ENCODE peak calls at places on chromosome 12, in nine cellular contexts. A, C, J, F, Y, T, W, N and X are unnamed samples.

GRCh38 chr12:50353869-50354593 is 42.4 kb downstream of the FAM186A start:
- DNase-seq in A (no peak), F (no peak), N (no peak), Y (peak; percentile 10), W (no peak), T (no peak), J (no peak), C (no peak), X (no peak)

GRCh38 chr12:61521258-61521657 is 738.9 kb upstream of the USP15 start:
- DNase-seq in Y (no peak), T (no peak), C (no peak), J (no peak), F (peak; percentile 35), A (no peak), N (no peak), W (no peak), X (no peak)

GRCh38 chr12:27965966-27966365 is 6.6 kb downstream of the PTHLH start:
- DNase-seq in J (no peak), T (no peak), C (no peak), W (no peak), N (no peak), F (no peak), A (no peak), Y (peak; percentile 48), X (no peak)

GRCh38 chr12:54415223-54415929 is 3.7 kb downstream of the ITGA5 start:
- DNase-seq in F (no peak), A (no peak), T (no peak), J (no peak), Y (no peak), C (no peak), N (no peak), W (no peak), X (no peak)

GRCh38 chr12:104911942-104912341 is 46.1 kb downstream of the SLC41A2 start:
- DNase-seq in C (no peak), N (no peak), T (no peak), J (no peak), A (no peak), F (no peak), W (no peak), Y (no peak), X (no peak)

GRCh38 chr12:67991158-67991557 is 1.9 kb downstream of the IFNG-AS1 start:
- DNase-seq in T (peak; percentile 1), F (no peak), C (no peak), W (peak; percentile 40), Y (no peak), J (no peak), N (peak; percentile 48), A (peak; percentile 71), X (no peak)

GRCh38 chr12:120710805-120711296 is 593 bp downstream of the UNC119B start:
- DNase-seq in C (peak; percentile 49), F (peak; percentile 65), N (peak; percentile 23), A (peak; percentile 51), T (peak; percentile 27), W (peak; percentile 20), J (no peak), Y (no peak), X (peak; percentile 17)

GRCh38 chr12:125015680-125016310 is 22.4 kb downstream of the BRI3BP start:
- DNase-seq in N (no peak), Y (no peak), A (no peak), C (peak; percentile 54), W (no peak), T (no peak), J (peak; percentile 75), F (no peak), X (peak; percentile 94)

GRCh38 chr12:48302161-48302896 is 48.4 kb downstream of the ZNF641 start:
- DNase-seq in T (no peak), N (no peak), Y (no peak), C (no peak), W (no peak), F (no peak), J (no peak), A (no peak), X (no peak)

GRCh38 chr12:8065991-8066594 is at the start of gene C3AR1:
- DNase-seq in A (peak; percentile 55), N (peak; percentile 43), T (no peak), F (no peak), Y (peak; percentile 73), C (no peak), W (peak; percentile 82), J (no peak), X (no peak)

GRCh38 chr12:116354950-116355779 is 77.7 kb upstream of the MED13L start:
- DNase-seq in Y (no peak), F (no peak), T (no peak), A (no peak), W (no peak), N (no peak), C (no peak), J (no peak), X (no peak)

GRCh38 chr12:65640489-65640901 is 183.8 kb upstream of the HMGA2 start:
- DNase-seq in C (no peak), Y (no peak), W (no peak), T (no peak), F (no peak), A (no peak), J (no peak), N (no peak), X (no peak)

GRCh38 chr12:56941299-56942017 is 7.2 kb upstream of the SDR9C7 start:
- DNase-seq in T (no peak), N (no peak), W (no peak), Y (peak; percentile 56), J (no peak), F (no peak), A (no peak), C (no peak), X (no peak)

GRCh38 chr12:6696690-6697583 is 3.7 kb downstream of the PIANP start:
- DNase-seq in A (no peak), C (no peak), F (no peak), W (no peak), T (no peak), Y (no peak), J (no peak), N (no peak), X (no peak)

GRCh38 chr12:48125985-48126384 is 6.8 kb downstream of the PFKM start:
- DNase-seq in Y (no peak), W (no peak), F (no peak), T (no peak), N (no peak), C (no peak), J (no peak), A (no peak), X (no peak)

GRCh38 chr12:105741786-105742566 is 396.8 kb downstream of the NUAK1 start:
- DNase-seq in J (no peak), C (no peak), Y (no peak), N (no peak), A (no peak), F (no peak), T (no peak), W (no peak), X (peak; percentile 6)

GRCh38 chr12:107558141-107558815 is 127.3 kb upstream of the PWP1 start:
- DNase-seq in W (no peak), T (no peak), Y (no peak), F (no peak), C (no peak), N (no peak), A (no peak), J (no peak), X (peak; percentile 3)